ENCODE peak calls at places on chromosomes 13 and 19, in six cellular contexts. One of them, this sample, is unnamed.
A peak's percentile ranks its signal among the peaks of the same experiment; 100 is the strongest.

GRCh38 chr13:27353653-27354052 is 70.8 kb upstream of the GTF3A start:
- DNase-seq in H1: no peak
- DNase-seq in K562: no peak
- DNase-seq in HepG2: no peak
- DNase-seq in GM23338: no peak
- DNase-seq in GM12878: no peak
- DNase-seq in this sample: no peak

GRCh38 chr19:55460670-55461258 is 678 bp downstream of the ISOC2 start:
- DNase-seq in H1: peak; percentile 92
- DNase-seq in K562: peak; percentile 88
- DNase-seq in HepG2: peak; percentile 84
- DNase-seq in GM23338: peak; percentile 97
- DNase-seq in GM12878: no peak
- DNase-seq in this sample: peak; percentile 97

GRCh38 chr19:11130824-11131455 is 24.6 kb downstream of the SPC24 start:
- DNase-seq in H1: peak; percentile 91
- DNase-seq in K562: peak; percentile 73
- DNase-seq in HepG2: peak; percentile 87
- DNase-seq in GM23338: peak; percentile 85
- DNase-seq in GM12878: no peak
- DNase-seq in this sample: peak; percentile 90

GRCh38 chr13:38463047-38463446 is 113.4 kb downstream of the UFM1 start:
- DNase-seq in H1: no peak
- DNase-seq in K562: no peak
- DNase-seq in HepG2: no peak
- DNase-seq in GM23338: no peak
- DNase-seq in GM12878: no peak
- DNase-seq in this sample: no peak

GRCh38 chr19:1924320-1924961 is 16.5 kb upstream of the CSNK1G2 start:
- DNase-seq in H1: no peak
- DNase-seq in K562: no peak
- DNase-seq in HepG2: no peak
- DNase-seq in GM23338: no peak
- DNase-seq in GM12878: no peak
- DNase-seq in this sample: no peak

GRCh38 chr19:19599190-19599535 is 19.3 kb downstream of the PBX4 start:
- DNase-seq in H1: no peak
- DNase-seq in K562: no peak
- DNase-seq in HepG2: no peak
- DNase-seq in GM23338: no peak
- DNase-seq in GM12878: no peak
- DNase-seq in this sample: no peak

GRCh38 chr19:18967358-18968146 is 26.5 kb upstream of the HOMER3 start:
- DNase-seq in H1: no peak
- DNase-seq in K562: no peak
- DNase-seq in HepG2: no peak
- DNase-seq in GM23338: peak; percentile 17
- DNase-seq in GM12878: no peak
- DNase-seq in this sample: no peak

GRCh38 chr19:996051-996838 is 4.0 kb upstream of the GRIN3B start:
- DNase-seq in H1: peak; percentile 77
- DNase-seq in K562: peak; percentile 78
- DNase-seq in HepG2: no peak
- DNase-seq in GM23338: peak; percentile 75
- DNase-seq in GM12878: no peak
- DNase-seq in this sample: peak; percentile 67

GRCh38 chr13:70448820-70449219 is 340.6 kb upstream of the KLHL1 start:
- DNase-seq in H1: no peak
- DNase-seq in K562: no peak
- DNase-seq in HepG2: no peak
- DNase-seq in GM23338: no peak
- DNase-seq in GM12878: no peak
- DNase-seq in this sample: no peak

GRCh38 chr19:33374406-33374703 is 846 bp downstream of the CEBPG start:
- DNase-seq in H1: no peak
- DNase-seq in K562: no peak
- DNase-seq in HepG2: no peak
- DNase-seq in GM23338: no peak
- DNase-seq in GM12878: no peak
- DNase-seq in this sample: no peak

GRCh38 chr19:57161985-57162544 is 5.2 kb downstream of the DUXA start:
- DNase-seq in H1: no peak
- DNase-seq in K562: no peak
- DNase-seq in HepG2: no peak
- DNase-seq in GM23338: no peak
- DNase-seq in GM12878: no peak
- DNase-seq in this sample: no peak

GRCh38 chr13:67740871-67741475 is 510.8 kb upstream of the PCDH9 start:
- DNase-seq in H1: no peak
- DNase-seq in K562: no peak
- DNase-seq in HepG2: no peak
- DNase-seq in GM23338: peak; percentile 24
- DNase-seq in GM12878: no peak
- DNase-seq in this sample: no peak

GRCh38 chr19:3396881-3397265 is 30.5 kb downstream of the NFIC start:
- DNase-seq in H1: no peak
- DNase-seq in K562: no peak
- DNase-seq in HepG2: no peak
- DNase-seq in GM23338: no peak
- DNase-seq in GM12878: no peak
- DNase-seq in this sample: no peak

GRCh38 chr13:45350152-45350551 is 9.2 kb upstream of the TPT1 start:
- DNase-seq in H1: no peak
- DNase-seq in K562: no peak
- DNase-seq in HepG2: no peak
- DNase-seq in GM23338: no peak
- DNase-seq in GM12878: no peak
- DNase-seq in this sample: no peak

GRCh38 chr19:1851581-1852293 is 3.5 kb upstream of the REXO1 start:
- DNase-seq in H1: no peak
- DNase-seq in K562: no peak
- DNase-seq in HepG2: no peak
- DNase-seq in GM23338: peak; percentile 76
- DNase-seq in GM12878: no peak
- DNase-seq in this sample: no peak

GRCh38 chr13:97280478-97280877 is 58.3 kb downstream of the MBNL2 start:
- DNase-seq in H1: no peak
- DNase-seq in K562: no peak
- DNase-seq in HepG2: no peak
- DNase-seq in GM23338: no peak
- DNase-seq in GM12878: no peak
- DNase-seq in this sample: no peak

GRCh38 chr19:35141627-35142401 is 1.2 kb upstream of the FXYD7 start:
- DNase-seq in H1: peak; percentile 65
- DNase-seq in K562: no peak
- DNase-seq in HepG2: no peak
- DNase-seq in GM23338: no peak
- DNase-seq in GM12878: no peak
- DNase-seq in this sample: no peak

GRCh38 chr19:19606021-19606420 is 12.5 kb downstream of the PBX4 start:
- DNase-seq in H1: no peak
- DNase-seq in K562: no peak
- DNase-seq in HepG2: no peak
- DNase-seq in GM23338: no peak
- DNase-seq in GM12878: no peak
- DNase-seq in this sample: no peak

GRCh38 chr13:42498521-42498920 is 75.4 kb upstream of the TNFSF11 start:
- DNase-seq in H1: no peak
- DNase-seq in K562: no peak
- DNase-seq in HepG2: no peak
- DNase-seq in GM23338: no peak
- DNase-seq in GM12878: no peak
- DNase-seq in this sample: no peak

GRCh38 chr19:6313398-6313969 is 19.9 kb downstream of the ACER1 start:
- DNase-seq in H1: no peak
- DNase-seq in K562: no peak
- DNase-seq in HepG2: no peak
- DNase-seq in GM23338: no peak
- DNase-seq in GM12878: no peak
- DNase-seq in this sample: no peak

GRCh38 chr13:111095031-111095840 is 19.9 kb upstream of the ARHGEF7 start:
- DNase-seq in H1: no peak
- DNase-seq in K562: no peak
- DNase-seq in HepG2: no peak
- DNase-seq in GM23338: no peak
- DNase-seq in GM12878: no peak
- DNase-seq in this sample: no peak

GRCh38 chr19:54478677-54479266 is 5.7 kb upstream of the CDC42EP5 start:
- DNase-seq in H1: peak; percentile 66
- DNase-seq in K562: no peak
- DNase-seq in HepG2: peak; percentile 59
- DNase-seq in GM23338: peak; percentile 93
- DNase-seq in GM12878: no peak
- DNase-seq in this sample: peak; percentile 76

GRCh38 chr19:17296976-17297375 is 6.2 kb downstream of the ABHD8 start:
- DNase-seq in H1: no peak
- DNase-seq in K562: no peak
- DNase-seq in HepG2: no peak
- DNase-seq in GM23338: no peak
- DNase-seq in GM12878: no peak
- DNase-seq in this sample: no peak

GRCh38 chr19:28634837-28635236 is 578.1 kb downstream of the UQCRFS1 start:
- DNase-seq in H1: no peak
- DNase-seq in K562: no peak
- DNase-seq in HepG2: no peak
- DNase-seq in GM23338: no peak
- DNase-seq in GM12878: no peak
- DNase-seq in this sample: no peak

GRCh38 chr19:28635962-28636629 is 576.9 kb downstream of the UQCRFS1 start:
- DNase-seq in H1: no peak
- DNase-seq in K562: no peak
- DNase-seq in HepG2: no peak
- DNase-seq in GM23338: no peak
- DNase-seq in GM12878: no peak
- DNase-seq in this sample: no peak

GRCh38 chr19:28634031-28634328 is 579.0 kb downstream of the UQCRFS1 start:
- DNase-seq in H1: no peak
- DNase-seq in K562: no peak
- DNase-seq in HepG2: no peak
- DNase-seq in GM23338: no peak
- DNase-seq in GM12878: no peak
- DNase-seq in this sample: no peak

GRCh38 chr19:28638445-28638844 is 574.5 kb downstream of the UQCRFS1 start:
- DNase-seq in H1: no peak
- DNase-seq in K562: no peak
- DNase-seq in HepG2: no peak
- DNase-seq in GM23338: no peak
- DNase-seq in GM12878: no peak
- DNase-seq in this sample: no peak

GRCh38 chr19:28636706-28637105 is 576.2 kb downstream of the UQCRFS1 start:
- DNase-seq in H1: no peak
- DNase-seq in K562: no peak
- DNase-seq in HepG2: no peak
- DNase-seq in GM23338: no peak
- DNase-seq in GM12878: no peak
- DNase-seq in this sample: no peak
- TF ChIP-seq CREB1 in H1: no peak
- TF ChIP-seq CREB1 in K562: no peak
- TF ChIP-seq CREB1 in HepG2: no peak
- TF ChIP-seq CREB1 in GM23338: no peak
- TF ChIP-seq CREB1 in GM12878: no peak
- TF ChIP-seq CREB1 in this sample: no peak

GRCh38 chr19:8209111-8209964 is at the start of gene CERS4:
- DNase-seq in H1: peak; percentile 92
- DNase-seq in K562: peak; percentile 95
- DNase-seq in HepG2: peak; percentile 82
- DNase-seq in GM23338: peak; percentile 95
- DNase-seq in GM12878: no peak
- DNase-seq in this sample: peak; percentile 92
- TF ChIP-seq CREB1 in H1: peak; percentile 34
- TF ChIP-seq CREB1 in K562: no peak
- TF ChIP-seq CREB1 in HepG2: peak; percentile 48
- TF ChIP-seq CREB1 in GM23338: no peak
- TF ChIP-seq CREB1 in GM12878: peak; percentile 72
- TF ChIP-seq CREB1 in this sample: no peak

DNA sequence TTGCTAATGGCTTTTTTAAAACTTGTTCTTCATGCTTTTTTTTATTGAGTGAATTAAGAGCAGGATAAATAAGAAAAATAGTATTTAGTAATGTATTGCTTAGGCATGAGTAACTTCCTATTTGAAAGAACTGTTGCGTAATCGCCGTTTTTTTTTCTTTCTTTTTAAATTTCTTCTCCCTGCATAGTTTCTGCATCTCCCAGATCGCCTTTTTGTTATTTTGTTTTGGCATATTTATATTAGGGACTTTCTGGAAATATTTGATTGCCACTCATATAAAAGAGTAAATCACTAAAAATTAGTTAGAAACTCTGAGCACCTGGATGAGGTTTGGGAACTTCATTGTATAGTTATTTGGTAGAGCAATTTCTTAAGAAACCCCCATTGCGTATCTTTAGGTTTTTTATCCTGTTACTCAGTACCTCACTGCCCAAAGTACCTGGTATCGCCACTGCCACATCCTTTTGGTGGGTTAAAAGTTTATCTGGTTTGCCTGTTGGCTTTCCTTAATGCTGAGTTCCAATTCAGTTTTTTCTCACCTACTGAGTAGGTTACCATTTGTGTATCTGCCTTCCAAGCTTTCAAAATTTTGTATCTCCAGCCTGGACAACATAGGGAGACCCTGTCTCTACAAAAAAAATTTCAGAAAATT is 36.2 kb upstream of the LPAR6 start:
- DNase-seq in H1: no peak
- DNase-seq in K562: no peak
- DNase-seq in HepG2: no peak
- DNase-seq in GM23338: no peak
- DNase-seq in GM12878: no peak
- DNase-seq in this sample: no peak
- TF ChIP-seq CREB1 in H1: no peak
- TF ChIP-seq CREB1 in K562: no peak
- TF ChIP-seq CREB1 in HepG2: no peak
- TF ChIP-seq CREB1 in GM23338: no peak
- TF ChIP-seq CREB1 in GM12878: no peak
- TF ChIP-seq CREB1 in this sample: no peak

DNA sequence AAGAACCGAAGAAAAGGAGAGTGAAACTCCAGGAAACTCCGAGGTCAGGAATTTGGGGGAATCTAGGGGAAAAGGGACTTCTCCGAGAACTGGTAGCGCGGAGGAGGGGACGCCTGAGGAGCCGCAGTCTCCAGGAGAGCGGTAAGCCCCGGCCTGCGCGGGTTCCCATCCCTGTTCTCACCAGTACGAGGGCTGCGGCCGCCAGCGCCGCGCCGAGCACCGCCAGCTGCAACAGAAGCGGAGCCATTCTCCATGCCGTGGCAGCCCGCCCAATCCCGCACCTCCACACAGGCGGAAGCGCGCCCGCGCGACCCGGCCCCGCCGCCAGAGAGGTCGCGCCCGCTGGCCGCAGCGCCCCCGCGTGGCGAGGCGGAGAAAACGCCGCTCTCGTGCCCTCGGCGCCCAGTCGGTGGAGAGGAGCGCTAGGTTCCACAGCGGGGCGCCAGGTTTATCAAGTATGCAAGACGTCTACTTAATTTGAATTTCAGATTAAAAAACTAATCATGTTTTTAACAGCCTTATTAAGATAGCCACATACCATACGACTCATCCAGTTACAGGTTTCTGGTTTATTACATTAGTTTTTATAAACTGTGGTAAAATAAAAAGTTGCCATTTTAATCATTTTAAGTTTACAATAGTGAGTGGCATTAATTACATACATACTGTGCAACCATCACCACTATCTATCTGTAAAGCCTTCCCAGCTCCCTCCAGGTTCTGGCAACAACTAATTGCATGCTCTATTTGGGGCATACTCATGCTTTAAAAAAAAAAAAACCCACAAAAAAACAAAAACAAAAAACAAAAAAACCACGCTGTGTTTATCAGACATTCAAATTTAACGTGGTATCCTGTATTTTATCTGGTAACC is at the start of gene ALG5:
- DNase-seq in H1: peak; percentile 95
- DNase-seq in K562: peak; percentile 70
- DNase-seq in HepG2: peak; percentile 78
- DNase-seq in GM23338: peak; percentile 93
- DNase-seq in GM12878: peak; percentile 44
- DNase-seq in this sample: peak; percentile 89
- TF ChIP-seq CREB1 in H1: peak; percentile 47
- TF ChIP-seq CREB1 in K562: peak; percentile 60
- TF ChIP-seq CREB1 in HepG2: no peak
- TF ChIP-seq CREB1 in GM23338: peak; percentile 38
- TF ChIP-seq CREB1 in GM12878: peak; percentile 24
- TF ChIP-seq CREB1 in this sample: no peak

This sample was measured in WTC11.